ENCODE peak calls at places on chromosomes 13 and 19, in eight cellular contexts. C is endodermal cell; B is effector memory CD4-positive, alpha-beta T cell; Q is heart left ventricle; I is psoas muscle; P is SK-N-SH; A is GM23338; G is cardiac muscle cell. W is an unnamed sample.

GRCh38 chr13:39864221-39864620 is 208.8 kb downstream of the COG6 start:
- DNase-seq in C (no peak), B (no peak), Q (no peak), I (no peak), P (no peak), A (no peak), G (no peak), W (no peak)

GRCh38 chr13:25886438-25887214 is 165.2 kb downstream of the SHISA2 start:
- DNase-seq in C (peak; percentile 41), B (no peak), Q (no peak), I (no peak), P (no peak), A (no peak), G (peak; percentile 63), W (peak; percentile 49)

GRCh38 chr13:67226686-67227085 is 3.5 kb downstream of the PCDH9 start:
- DNase-seq in C (no peak), B (no peak), Q (no peak), I (no peak), P (no peak), A (no peak), G (no peak), W (no peak)

GRCh38 chr19:46573679-46574522 is 27.2 kb upstream of the CALM3 start:
- DNase-seq in C (peak; percentile 50), B (no peak), Q (no peak), I (no peak), P (no peak), A (no peak), G (no peak), W (no peak)

GRCh38 chr19:19526581-19527370 is 1.9 kb upstream of the YJEFN3 start:
- DNase-seq in C (no peak), B (no peak), Q (no peak), I (no peak), P (no peak), A (no peak), G (no peak), W (no peak)

GRCh38 chr13:46321494-46322225 is 65.4 kb downstream of the RUBCNL start:
- DNase-seq in C (peak; percentile 85), B (peak; percentile 48), Q (peak; percentile 23), I (peak; percentile 34), P (peak; percentile 52), A (peak; percentile 68), G (peak; percentile 78), W (peak; percentile 77)

GRCh38 chr13:52158629-52159158 is 703 bp downstream of the NEK3 start:
- DNase-seq in C (no peak), B (no peak), Q (peak; percentile 44), I (peak; percentile 27), P (peak; percentile 58), A (peak; percentile 54), G (peak; percentile 51), W (no peak)

GRCh38 chr19:6211632-6212402 is 68.0 kb downstream of the MLLT1 start:
- DNase-seq in C (no peak), B (no peak), Q (no peak), I (no peak), P (peak; percentile 25), A (no peak), G (no peak), W (no peak)

GRCh38 chr19:18675779-18676178 is 7.7 kb upstream of the CRTC1 start:
- DNase-seq in C (peak; percentile 80), B (no peak), Q (no peak), I (no peak), P (no peak), A (peak; percentile 84), G (peak; percentile 32), W (no peak)

GRCh38 chr13:70249332-70250064 is 141.2 kb upstream of the KLHL1 start:
- DNase-seq in C (peak; percentile 57), B (no peak), Q (no peak), I (no peak), P (no peak), A (peak; percentile 54), G (peak; percentile 14), W (no peak)

GRCh38 chr19:41541990-41542584 is 33.9 kb upstream of the CEACAM21 start:
- DNase-seq in C (peak; percentile 88), B (peak; percentile 73), Q (peak; percentile 52), I (peak; percentile 47), P (peak; percentile 34), A (peak; percentile 87), G (peak; percentile 58), W (peak; percentile 57)

GRCh38 chr13:41370736-41371135 is 59.7 kb downstream of the NAA16 start:
- DNase-seq in C (no peak), B (no peak), Q (no peak), I (no peak), P (no peak), A (no peak), G (no peak), W (no peak)

GRCh38 chr13:26132756-26133155 is 80.9 kb upstream of the SHISA2 start:
- DNase-seq in C (no peak), B (no peak), Q (no peak), I (no peak), P (no peak), A (peak; percentile 46), G (peak; percentile 27), W (no peak)

GRCh38 chr19:1843646-1844394 is 4.5 kb downstream of the REXO1 start:
- DNase-seq in C (peak; percentile 84), B (no peak), Q (no peak), I (no peak), P (no peak), A (peak; percentile 73), G (no peak), W (no peak)

GRCh38 chr19:1846517-1847205 is 1.6 kb downstream of the REXO1 start:
- DNase-seq in C (no peak), B (no peak), Q (no peak), I (peak; percentile 13), P (no peak), A (no peak), G (no peak), W (no peak)

GRCh38 chr19:1843116-1843515 is 5.2 kb downstream of the REXO1 start:
- DNase-seq in C (no peak), B (no peak), Q (no peak), I (no peak), P (no peak), A (no peak), G (no peak), W (no peak)

GRCh38 chr19:1845642-1846041 is 2.6 kb downstream of the REXO1 start:
- DNase-seq in C (no peak), B (no peak), Q (no peak), I (no peak), P (no peak), A (no peak), G (no peak), W (no peak)

DNA sequence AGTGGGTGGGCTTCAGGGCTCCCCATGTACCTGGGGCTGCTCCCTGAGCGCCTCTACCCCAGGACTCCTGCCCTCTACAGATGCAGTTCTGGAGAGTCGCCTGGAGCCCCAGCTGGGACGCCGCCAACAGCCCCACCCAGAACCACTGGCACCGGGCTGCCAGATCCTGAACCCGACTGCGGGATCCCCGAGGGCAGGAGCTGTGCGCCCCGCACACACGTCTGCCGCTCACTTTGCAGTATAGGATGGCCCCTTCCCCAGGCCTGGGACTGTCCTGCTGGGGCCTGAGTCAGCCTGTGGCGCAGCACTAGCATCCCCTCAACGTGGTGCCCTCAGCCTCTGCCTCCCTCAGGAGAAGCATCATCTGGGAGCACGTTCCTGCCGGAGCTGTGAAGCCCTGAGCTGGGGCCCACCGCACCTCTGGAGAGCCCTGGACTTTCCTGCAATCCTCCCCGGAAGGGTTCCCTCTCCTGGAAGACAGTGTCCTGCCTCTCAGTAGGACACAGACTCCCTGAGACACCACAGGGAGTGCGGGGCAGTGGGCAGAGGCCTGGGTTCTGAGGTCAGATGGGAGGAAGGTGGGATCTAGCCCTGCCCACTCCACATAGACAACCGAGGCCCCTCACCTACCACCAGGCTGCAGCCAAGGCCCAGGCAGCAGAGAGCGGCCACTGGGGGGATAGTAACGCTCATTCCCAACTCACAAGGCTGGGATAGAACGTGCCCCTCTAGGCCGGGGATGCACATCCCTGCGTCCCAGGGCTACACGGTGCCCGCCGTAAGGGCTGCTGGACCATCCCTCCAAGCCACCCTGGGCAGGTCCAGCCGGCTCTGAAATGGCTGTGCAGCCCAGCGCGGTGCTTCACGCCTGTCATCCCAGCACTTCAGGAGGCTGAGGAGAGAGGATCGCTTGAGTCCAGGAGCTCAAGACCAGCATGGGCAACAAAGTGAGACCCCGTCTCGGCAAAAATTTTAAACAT is 3.5 kb downstream of the REXO1 start:
- DNase-seq in C (no peak), B (no peak), Q (no peak), I (peak; percentile 5), P (no peak), A (no peak), G (no peak), W (no peak)
- H3K4me1 ChIP-seq in C (peaks cover 3% of the 10 kb centered on the region), B (peaks cover 42% of the 10 kb centered on the region), Q (peaks cover 66% of the 10 kb centered on the region), I (peaks cover 61% of the 10 kb centered on the region), P (peaks cover 18% of the 10 kb centered on the region), A (peaks cover 3% of the 10 kb centered on the region), G (peaks cover 12% of the 10 kb centered on the region), W (peaks cover 23% of the 10 kb centered on the region)

DNA sequence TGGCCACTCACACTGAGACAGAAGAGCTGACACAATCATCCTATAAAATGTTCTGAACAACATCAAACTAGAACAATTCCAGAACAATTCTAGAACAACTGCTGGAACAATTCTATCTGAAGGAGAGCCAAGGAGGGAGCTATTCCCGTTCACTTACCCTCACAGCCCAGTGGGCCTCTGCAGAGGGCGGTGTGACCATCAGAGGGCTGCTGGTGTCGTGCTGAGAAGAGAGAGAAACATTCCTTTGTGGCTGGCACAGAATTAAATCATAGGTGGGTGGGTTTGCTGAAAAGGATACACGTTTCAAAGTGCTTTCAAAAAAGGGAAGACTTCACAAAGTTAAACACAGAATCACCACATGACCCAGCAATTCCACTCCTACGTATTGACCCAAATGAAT is 35.0 kb downstream of the EPS15L1 start:
- DNase-seq in C (no peak), B (no peak), Q (no peak), I (no peak), P (no peak), A (no peak), G (no peak), W (no peak)
- H3K4me1 ChIP-seq in C (no peaks in the 10 kb centered on the region), B (no peaks in the 10 kb centered on the region), Q (peaks cover 25% of the 10 kb centered on the region), I (peaks cover 26% of the 10 kb centered on the region), P (peaks cover under 1% of the 10 kb centered on the region), A (peaks cover under 1% of the 10 kb centered on the region), G (peaks cover 40% of the 10 kb centered on the region), W (no peaks in the 10 kb centered on the region)

GRCh38 chr13:20206065-20206725 is 13.5 kb upstream of the GJB2 start:
- DNase-seq in C (no peak), B (no peak), Q (no peak), I (no peak), P (no peak), A (peak; percentile 11), G (no peak), W (no peak)

GRCh38 chr13:20209937-20210336 is 17.2 kb upstream of the GJB2 start:
- DNase-seq in C (no peak), B (no peak), Q (no peak), I (no peak), P (no peak), A (no peak), G (no peak), W (no peak)

GRCh38 chr13:20206836-20207235 is 14.1 kb upstream of the GJB2 start:
- DNase-seq in C (no peak), B (no peak), Q (no peak), I (no peak), P (no peak), A (no peak), G (no peak), W (no peak)
- H3K4me1 ChIP-seq in C (no peaks in the 10 kb centered on the region), B (no peaks in the 10 kb centered on the region), Q (no peaks in the 10 kb centered on the region), I (no peaks in the 10 kb centered on the region), P (no peaks in the 10 kb centered on the region), A (no peaks in the 10 kb centered on the region), G (no peaks in the 10 kb centered on the region), W (no peaks in the 10 kb centered on the region)

GRCh38 chr13:77084755-77085154 is 57.8 kb upstream of the FBXL3 start:
- DNase-seq in C (no peak), B (no peak), Q (no peak), I (no peak), P (no peak), A (no peak), G (no peak), W (no peak)
- H3K4me1 ChIP-seq in C (no peaks in the 10 kb centered on the region), B (no peaks in the 10 kb centered on the region), Q (no peaks in the 10 kb centered on the region), I (no peaks in the 10 kb centered on the region), P (no peaks in the 10 kb centered on the region), A (peaks cover 7% of the 10 kb centered on the region), G (no peaks in the 10 kb centered on the region), W (no peaks in the 10 kb centered on the region)